ENCODE peak calls at places on chromosomes 2 and 18, in five cellular contexts. K, T, Z, L and F are unnamed samples.

GRCh38 chr2:122734756-122735155 is 979.3 kb downstream of the TSN start:
- DNase-seq in L (peak), Z (no peak), T (no peak), K (no peak), F (no peak)

GRCh38 chr2:176080540-176081355 is 3.0 kb downstream of the EVX2 start:
- DNase-seq in T (no peak), L (no peak), Z (no peak), K (no peak), F (no peak)

GRCh38 chr2:206266130-206267125 is 8.0 kb upstream of the ZDBF2 start:
- DNase-seq in K (no peak), Z (no peak), L (no peak), T (no peak), F (no peak)

GRCh38 chr18:49813071-49813320 is 337 bp downstream of the ACAA2 start:
- DNase-seq in T (peak), K (peak), L (peak), Z (peak), F (no peak)

GRCh38 chr2:186308347-186308746 is 177.7 kb upstream of the ZC3H15 start:
- DNase-seq in Z (no peak), T (no peak), K (peak), L (peak), F (peak)

GRCh38 chr2:23712756-23713151 is 214.2 kb downstream of the ATAD2B start:
- DNase-seq in T (no peak), L (no peak), K (no peak), Z (no peak), F (no peak)

GRCh38 chr18:8810157-8810556 is 104.8 kb downstream of the MTCL1 start:
- DNase-seq in Z (no peak), L (no peak), T (no peak), K (no peak), F (no peak)

GRCh38 chr2:232485757-232486557 is 1.7 kb downstream of the ECEL1 start:
- DNase-seq in T (no peak), Z (no peak), K (no peak), L (no peak), F (no peak)

GRCh38 chr2:54208364-54209240 is 47.4 kb downstream of the TSPYL6 start:
- DNase-seq in K (peak), Z (no peak), T (no peak), L (peak), F (no peak)

DNA sequence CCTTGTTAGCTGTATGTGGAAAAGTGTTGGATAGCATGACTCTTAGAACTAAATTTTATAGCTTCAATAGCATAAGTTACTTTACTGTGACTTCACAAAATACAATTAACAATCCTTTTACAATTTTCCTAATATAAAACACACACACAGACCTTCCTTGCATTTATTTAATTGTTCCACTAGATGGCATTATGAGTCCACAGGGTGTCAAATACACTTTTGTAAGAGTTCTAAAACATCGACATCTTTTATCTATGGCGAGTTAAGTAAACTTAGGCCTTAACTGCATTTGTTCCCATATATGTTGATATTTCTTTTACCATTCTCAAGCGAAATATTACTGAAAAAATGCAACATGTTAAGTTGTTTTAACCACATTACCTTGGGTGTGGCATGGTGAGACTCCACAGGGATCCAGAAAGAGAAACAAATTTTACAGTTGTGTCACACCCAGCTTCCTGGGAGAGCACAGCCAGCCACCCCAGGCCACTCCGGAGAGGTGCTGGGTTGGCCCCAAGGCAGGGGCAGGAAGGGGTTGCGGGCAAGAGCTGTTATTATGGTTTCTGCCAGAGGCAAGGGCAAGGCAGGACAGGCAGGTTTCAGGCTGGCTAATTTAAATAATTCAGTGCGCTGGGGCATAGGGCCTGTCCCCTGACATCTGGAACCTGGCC is 312.4 kb upstream of the MC4R start:
- DNase-seq in K (peak), T (no peak), Z (no peak), L (peak), F (no peak)
- TF ChIP-seq CTCF in K (peak), T (peak), Z (peak), L (peak), F (peak)

DNA sequence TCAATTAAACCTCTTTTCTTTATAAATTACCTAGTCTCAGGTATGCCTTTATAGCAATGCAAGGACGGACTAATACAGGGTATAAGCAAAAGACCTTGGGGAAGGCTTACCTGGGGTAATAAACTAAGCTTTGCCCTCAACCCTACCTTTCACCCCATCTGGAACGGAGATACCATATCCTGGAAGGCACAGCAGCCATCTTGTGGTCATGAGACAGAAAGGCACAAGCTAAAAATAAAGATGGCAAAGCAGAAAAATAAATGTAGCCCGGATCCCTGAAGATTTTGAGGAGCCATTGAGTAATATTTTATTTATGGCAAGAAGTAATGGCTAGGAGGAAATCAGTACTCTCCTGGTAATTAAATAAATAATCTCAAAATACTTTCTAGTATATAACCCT is 198.5 kb downstream of the SPP2 start:
- DNase-seq in K (no peak), T (no peak), L (no peak), Z (no peak), F (no peak)
- TF ChIP-seq CTCF in K (no peak), T (no peak), L (no peak), Z (no peak), F (no peak)

DNA sequence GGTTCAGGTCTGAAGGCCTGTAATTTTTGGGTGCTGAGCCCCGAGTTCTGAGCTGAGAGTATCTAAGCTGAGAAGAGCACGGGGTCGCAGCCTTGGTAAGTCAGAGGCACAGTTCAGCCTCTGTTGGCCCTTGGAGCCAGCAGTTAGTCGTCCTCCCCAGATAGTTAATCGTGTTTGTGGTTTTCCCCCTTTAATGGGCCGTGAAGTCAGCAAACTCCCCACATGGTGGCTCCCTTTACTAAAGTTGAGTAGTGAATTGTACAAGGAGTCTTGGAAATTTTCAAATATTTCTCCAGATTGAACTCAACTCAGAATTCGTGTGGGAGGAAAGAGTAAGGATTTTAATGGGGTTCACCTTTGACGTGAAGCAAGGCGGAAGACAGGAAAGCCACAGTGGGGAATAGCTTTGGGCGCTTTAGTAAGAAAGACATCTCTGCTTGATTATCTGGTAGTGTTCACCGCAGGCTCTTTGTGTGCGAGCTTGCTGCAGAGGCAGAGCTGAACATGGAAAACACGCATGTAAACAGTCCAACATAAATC is 2.4 kb upstream of the ADCYAP1 start:
- DNase-seq in T (no peak), K (peak), L (peak), Z (no peak), F (no peak)
- TF ChIP-seq CTCF in T (no peak), K (peak), L (no peak), Z (no peak), F (peak)

GRCh38 chr2:221972813-221973478 is 325.9 kb downstream of the PAX3 start:
- DNase-seq in T (no peak), K (peak), Z (no peak), L (no peak), F (no peak)
- TF ChIP-seq CTCF in T (no peak), K (no peak), Z (no peak), L (no peak), F (no peak)

GRCh38 chr2:16746329-16746728 is 80.7 kb upstream of the CYRIA start:
- DNase-seq in Z (no peak), K (no peak), L (no peak), T (no peak), F (no peak)
- TF ChIP-seq CTCF in Z (no peak), K (no peak), L (no peak), T (no peak), F (no peak)

DNA sequence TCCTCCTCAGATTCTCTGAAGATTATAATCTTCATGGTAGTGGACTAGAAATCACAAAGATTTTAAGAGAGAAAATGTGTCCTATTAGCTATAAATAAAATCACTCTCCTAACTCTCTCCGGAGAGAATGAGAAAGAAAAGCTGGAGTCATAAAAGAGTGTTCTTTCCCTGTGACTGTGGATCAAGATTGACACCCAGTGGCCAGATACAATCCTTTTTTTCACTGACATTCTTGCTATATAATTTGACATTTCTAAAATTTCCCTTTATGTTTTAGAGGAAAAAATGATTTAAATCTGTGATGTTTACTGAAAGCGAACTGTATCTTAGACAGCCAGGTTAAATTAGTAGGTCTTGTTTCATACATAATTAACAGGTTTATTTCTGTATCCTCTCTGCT is 35.4 kb upstream of the LRP2 start:
- DNase-seq in L (peak), Z (no peak), T (no peak), K (peak), F (peak)
- TF ChIP-seq CTCF in L (no peak), Z (no peak), T (no peak), K (peak), F (peak)